ENCODE peak calls at places on chromosome 5, in five cellular contexts. One of them, this sample, is unnamed. For H3K4me1, the result is how much of the 10 kb centered on the place peaks cover.

GRCh38 chr5:16656561-16657191 is 39.9 kb upstream of the RETREG1 start:
- DNase-seq in prostate gland: no peak
- DNase-seq in suprapubic skin: no peak
- DNase-seq in HepG2: no peak
- DNase-seq in sigmoid colon: no peak
- DNase-seq in this sample: no peak

GRCh38 chr5:56512314-56512996 is 279.3 kb upstream of the ANKRD55 start:
- DNase-seq in prostate gland: no peak
- DNase-seq in suprapubic skin: no peak
- DNase-seq in sigmoid colon: no peak
- DNase-seq in HepG2: no peak
- DNase-seq in this sample: no peak

GRCh38 chr5:158233735-158234322 is 374.9 kb upstream of the CLINT1 start:
- DNase-seq in HepG2: no peak
- DNase-seq in prostate gland: no peak
- DNase-seq in sigmoid colon: no peak
- DNase-seq in suprapubic skin: no peak
- DNase-seq in this sample: no peak

GRCh38 chr5:135213466-135214239 is 179.6 kb upstream of the PITX1 start:
- DNase-seq in prostate gland: no peak
- DNase-seq in sigmoid colon: peak
- DNase-seq in HepG2: no peak
- DNase-seq in suprapubic skin: no peak
- DNase-seq in this sample: peak

GRCh38 chr5:145130996-145131395 is 704.1 kb downstream of the PRELID2 start:
- DNase-seq in HepG2: no peak
- DNase-seq in prostate gland: no peak
- DNase-seq in sigmoid colon: no peak
- DNase-seq in suprapubic skin: no peak
- DNase-seq in this sample: no peak

GRCh38 chr5:179119415-179120170 is 59.4 kb downstream of the ZNF354C start:
- DNase-seq in HepG2: no peak
- DNase-seq in sigmoid colon: no peak
- DNase-seq in suprapubic skin: peak
- DNase-seq in prostate gland: no peak
- DNase-seq in this sample: peak

GRCh38 chr5:176901260-176902101 is 2.3 kb upstream of the HK3 start:
- DNase-seq in HepG2: no peak
- DNase-seq in prostate gland: no peak
- DNase-seq in sigmoid colon: peak
- DNase-seq in suprapubic skin: no peak
- DNase-seq in this sample: no peak

GRCh38 chr5:68423154-68423811 is 207.7 kb downstream of the PIK3R1 start:
- DNase-seq in HepG2: no peak
- DNase-seq in prostate gland: no peak
- DNase-seq in sigmoid colon: no peak
- DNase-seq in suprapubic skin: no peak
- DNase-seq in this sample: no peak

GRCh38 chr5:37860206-37860605 is 20.4 kb upstream of the GDNF start:
- DNase-seq in HepG2: no peak
- DNase-seq in suprapubic skin: no peak
- DNase-seq in sigmoid colon: no peak
- DNase-seq in prostate gland: no peak
- DNase-seq in this sample: no peak

DNA sequence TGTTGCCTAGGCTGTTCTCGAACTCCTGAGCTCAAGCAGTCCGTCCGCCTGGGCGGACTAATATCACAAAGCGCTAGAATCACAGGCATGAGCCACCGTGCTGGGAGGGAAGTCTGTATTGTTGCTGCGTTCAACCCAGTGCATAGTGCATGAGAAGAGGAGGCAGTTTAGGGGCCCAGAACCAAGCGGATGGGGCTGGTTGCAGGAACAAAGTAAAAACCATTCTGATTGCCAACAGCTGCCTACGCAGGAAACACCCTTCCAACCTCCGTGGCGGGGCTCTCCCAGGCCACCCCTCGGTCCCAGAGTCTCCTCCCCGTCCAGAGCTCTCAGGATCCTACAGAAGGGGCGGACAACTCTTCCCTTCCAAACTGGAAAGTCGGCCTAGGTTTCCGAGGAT is 87.1 kb downstream of the ANXA2R start:
- DNase-seq in HepG2: no peak
- DNase-seq in sigmoid colon: no peak
- DNase-seq in prostate gland: no peak
- DNase-seq in suprapubic skin: no peak
- DNase-seq in this sample: no peak
- TF ChIP-seq POLR2AphosphoS5 in HepG2: no peak
- TF ChIP-seq POLR2AphosphoS5 in sigmoid colon: no peak
- TF ChIP-seq POLR2AphosphoS5 in prostate gland: no peak
- TF ChIP-seq POLR2AphosphoS5 in suprapubic skin: no peak
- TF ChIP-seq POLR2AphosphoS5 in this sample: no peak

DNA sequence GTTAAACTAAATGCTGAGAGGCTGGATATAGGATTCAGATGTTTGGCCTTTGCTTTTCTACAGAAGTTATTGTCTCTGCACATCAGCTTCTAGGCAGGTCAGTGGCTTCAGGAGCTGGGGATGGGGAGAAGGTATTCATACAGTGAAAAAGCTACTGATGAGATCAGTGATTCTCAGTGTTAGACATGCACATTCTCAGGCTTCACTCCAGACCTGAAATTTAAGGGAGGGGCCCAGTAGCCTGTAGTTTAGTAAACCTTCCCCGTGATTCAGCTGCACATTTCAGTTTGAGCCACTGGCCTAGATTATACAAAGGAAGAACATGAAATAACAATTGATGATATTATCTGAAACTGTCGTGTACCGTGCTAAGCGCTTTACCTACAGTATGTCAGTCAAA is 127.2 kb downstream of the ARHGAP26 start:
- DNase-seq in sigmoid colon: no peak
- DNase-seq in prostate gland: no peak
- DNase-seq in HepG2: no peak
- DNase-seq in suprapubic skin: no peak
- DNase-seq in this sample: no peak
- H3K4me1 ChIP-seq in sigmoid colon: under half
- H3K4me1 ChIP-seq in prostate gland: under half
- H3K4me1 ChIP-seq in HepG2: under half
- H3K4me1 ChIP-seq in suprapubic skin: under half
- H3K4me1 ChIP-seq in this sample: under half

GRCh38 chr5:112755703-112756102 is 18.0 kb downstream of the APC start:
- DNase-seq in suprapubic skin: no peak
- DNase-seq in prostate gland: no peak
- DNase-seq in sigmoid colon: no peak
- DNase-seq in HepG2: no peak
- DNase-seq in this sample: no peak

GRCh38 chr5:112762113-112762810 is 24.6 kb downstream of the APC start:
- DNase-seq in prostate gland: no peak
- DNase-seq in sigmoid colon: no peak
- DNase-seq in HepG2: no peak
- DNase-seq in suprapubic skin: no peak
- DNase-seq in this sample: no peak

GRCh38 chr5:112757468-112758208 is 20.0 kb downstream of the APC start:
- DNase-seq in sigmoid colon: no peak
- DNase-seq in suprapubic skin: no peak
- DNase-seq in HepG2: peak
- DNase-seq in prostate gland: peak
- DNase-seq in this sample: no peak

GRCh38 chr5:112763165-112763564 is 25.5 kb downstream of the APC start:
- DNase-seq in prostate gland: no peak
- DNase-seq in sigmoid colon: no peak
- DNase-seq in HepG2: no peak
- DNase-seq in suprapubic skin: no peak
- DNase-seq in this sample: no peak

DNA sequence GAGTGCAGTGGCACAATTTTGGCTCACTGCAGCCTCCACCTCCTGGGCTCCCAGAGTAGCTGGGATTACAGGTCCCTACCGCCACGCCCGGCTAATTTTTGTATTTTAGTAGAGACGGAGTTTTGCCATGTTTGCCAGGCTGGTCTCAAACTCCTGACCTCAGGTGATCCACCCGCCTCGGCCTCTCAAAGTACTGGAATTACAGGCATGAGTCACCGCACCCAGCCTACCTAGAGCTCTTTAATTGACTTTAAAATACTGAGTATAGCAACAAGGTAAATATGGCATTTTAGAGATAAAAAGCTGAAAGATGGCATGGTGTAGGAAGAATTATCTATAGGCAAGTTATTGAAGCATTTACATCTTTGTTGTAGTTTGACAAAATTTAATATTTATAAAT is 21.0 kb downstream of the APC start:
- DNase-seq in suprapubic skin: no peak
- DNase-seq in HepG2: no peak
- DNase-seq in sigmoid colon: no peak
- DNase-seq in prostate gland: no peak
- DNase-seq in this sample: no peak
- TF ChIP-seq POLR2AphosphoS5 in suprapubic skin: no peak
- TF ChIP-seq POLR2AphosphoS5 in HepG2: no peak
- TF ChIP-seq POLR2AphosphoS5 in sigmoid colon: no peak
- TF ChIP-seq POLR2AphosphoS5 in prostate gland: no peak
- TF ChIP-seq POLR2AphosphoS5 in this sample: no peak

GRCh38 chr5:98929123-98929981 is 545 bp upstream of the CHD1 start:
- DNase-seq in HepG2: peak
- DNase-seq in prostate gland: peak
- DNase-seq in suprapubic skin: peak
- DNase-seq in sigmoid colon: peak
- DNase-seq in this sample: peak
- H3K4me1 ChIP-seq in HepG2: under half
- H3K4me1 ChIP-seq in prostate gland: under half
- H3K4me1 ChIP-seq in suprapubic skin: under half
- H3K4me1 ChIP-seq in sigmoid colon: under half
- H3K4me1 ChIP-seq in this sample: under half

GRCh38 chr5:160751297-160751696 is 100.7 kb downstream of the ATP10B start:
- DNase-seq in prostate gland: no peak
- DNase-seq in sigmoid colon: no peak
- DNase-seq in suprapubic skin: no peak
- DNase-seq in HepG2: no peak
- DNase-seq in this sample: no peak
- TF ChIP-seq POLR2AphosphoS5 in prostate gland: no peak
- TF ChIP-seq POLR2AphosphoS5 in sigmoid colon: no peak
- TF ChIP-seq POLR2AphosphoS5 in suprapubic skin: no peak
- TF ChIP-seq POLR2AphosphoS5 in HepG2: no peak
- TF ChIP-seq POLR2AphosphoS5 in this sample: no peak

DNA sequence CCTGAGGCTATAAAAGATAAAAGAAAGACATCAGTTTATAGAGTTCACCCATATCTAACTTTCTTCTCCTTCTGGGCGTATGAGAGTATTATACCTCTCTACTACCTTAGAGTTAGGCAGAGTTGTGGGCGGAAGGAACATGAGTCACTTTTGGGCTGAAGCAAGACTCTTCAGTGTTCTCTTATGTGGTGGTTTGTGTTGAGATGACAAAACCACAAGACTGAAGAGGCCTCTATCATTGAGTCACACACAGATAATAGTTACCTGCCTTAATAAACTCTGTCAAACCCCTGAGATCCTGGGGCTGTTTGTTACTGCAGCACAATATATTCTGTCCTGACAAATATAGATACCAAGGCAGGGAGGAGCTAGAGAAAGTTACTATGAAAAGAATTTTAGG is 184.2 kb downstream of the EFNA5 start:
- DNase-seq in prostate gland: no peak
- DNase-seq in HepG2: no peak
- DNase-seq in sigmoid colon: no peak
- DNase-seq in suprapubic skin: no peak
- DNase-seq in this sample: no peak
- H3K4me1 ChIP-seq in prostate gland: under half
- H3K4me1 ChIP-seq in HepG2: under half
- H3K4me1 ChIP-seq in sigmoid colon: under half
- H3K4me1 ChIP-seq in suprapubic skin: under half
- H3K4me1 ChIP-seq in this sample: under half